ENCODE peak calls at places on chromosome 5, in eight cellular contexts. O, X, Y, I, D, Q, F and A are unnamed samples. For H3K4me1, the result is how much of the 10 kb centered on the place peaks cover.

GRCh38 chr5:102666164-102666951 is 88.7 kb upstream of the PAM start:
- DNase-seq in Q (peak), F (no peak), Y (peak), X (peak), O (no peak), D (peak), I (peak), A (peak)

GRCh38 chr5:77995793-77996409 is 219.8 kb upstream of the TBCA start:
- DNase-seq in D (no peak), O (no peak), Q (no peak), F (no peak), X (no peak), Y (no peak), I (no peak), A (no peak)

GRCh38 chr5:159096555-159097460 is 2.9 kb downstream of the EBF1 start:
- DNase-seq in D (no peak), O (no peak), I (peak), X (peak), Q (no peak), F (peak), Y (no peak), A (no peak)

GRCh38 chr5:56148453-56148971 is 84.6 kb downstream of the ANKRD55 start:
- DNase-seq in Y (no peak), O (no peak), X (no peak), Q (no peak), D (peak), I (no peak), F (no peak), A (no peak)

GRCh38 chr5:172504736-172505402 is 50.5 kb upstream of the SH3PXD2B start:
- DNase-seq in Q (no peak), D (no peak), Y (no peak), F (no peak), O (peak), X (no peak), I (no peak), A (no peak)

GRCh38 chr5:105836263-105836662 is 1834.5 kb downstream of the EFNA5 start:
- DNase-seq in O (no peak), Y (no peak), X (no peak), I (no peak), Q (peak), F (no peak), D (no peak), A (peak)

GRCh38 chr5:74851026-74851425 is 15.2 kb downstream of the FAM169A start:
- DNase-seq in Y (no peak), Q (no peak), F (no peak), I (no peak), D (no peak), O (no peak), X (no peak), A (no peak)

GRCh38 chr5:80761176-80761575 is 106.4 kb upstream of the DHFR start:
- DNase-seq in Y (peak), Q (no peak), O (no peak), F (no peak), D (no peak), X (peak), I (peak), A (no peak)

GRCh38 chr5:168093200-168093930 is 198.1 kb upstream of the WWC1 start:
- DNase-seq in O (no peak), Y (no peak), D (no peak), F (no peak), X (no peak), I (no peak), Q (peak), A (peak)

GRCh38 chr5:134594797-134595457 is 37.7 kb downstream of the SAR1B start:
- DNase-seq in Q (no peak), I (no peak), D (no peak), O (peak), X (no peak), F (no peak), Y (no peak), A (no peak)

DNA sequence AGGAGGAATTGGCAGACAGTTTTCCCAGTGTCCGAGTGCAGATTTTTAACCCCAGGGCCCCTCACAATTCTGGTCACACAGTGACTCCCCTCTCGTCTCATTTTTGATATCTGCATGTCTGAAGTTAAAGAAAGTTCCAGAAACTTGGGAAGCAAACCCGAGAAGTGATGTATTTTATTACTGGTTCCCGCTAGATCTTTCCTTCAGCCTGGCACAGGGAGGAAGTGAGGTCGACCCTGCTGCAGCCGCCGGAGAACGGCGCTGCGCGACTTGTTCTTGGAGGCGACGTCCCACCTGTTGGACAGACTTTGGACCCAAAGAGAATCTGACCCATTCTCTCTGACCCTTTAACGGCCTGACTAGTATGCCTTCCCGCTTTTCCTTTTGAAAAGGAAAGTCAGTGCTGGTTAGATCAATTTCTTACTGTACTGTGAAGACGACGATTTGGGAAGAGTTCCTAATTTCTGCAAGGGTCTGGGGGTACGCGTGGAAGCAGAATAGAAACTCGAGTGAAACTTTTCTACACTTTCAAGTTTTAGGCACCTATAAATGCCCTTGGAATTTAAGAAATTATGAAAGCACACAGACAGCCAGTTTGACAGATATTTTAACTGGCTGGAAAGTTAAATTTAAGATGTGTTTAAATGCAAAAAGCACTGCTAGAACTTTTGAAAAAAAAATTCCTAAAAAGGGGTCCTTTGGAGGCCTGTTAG is 748 bp downstream of the OTULIN start:
- DNase-seq in I (peak), O (peak), F (peak), Y (peak), X (peak), Q (peak), D (peak), A (peak)
- H3K9ac ChIP-seq in I (peak), O (peak), F (peak), Y (peak), X (peak), Q (peak), D (peak), A (peak)

GRCh38 chr5:8710426-8710930 is 835.4 kb downstream of the SEMA5A start:
- DNase-seq in O (no peak), I (no peak), Q (no peak), D (no peak), F (no peak), Y (no peak), X (no peak), A (peak)
- H3K4me1 ChIP-seq in O (under half), I (under half), Q (under half), D (under half), F (under half), Y (under half), X (under half), A (under half)

GRCh38 chr5:154610321-154611154 is 132.5 kb upstream of the HAND1 start:
- DNase-seq in F (peak), I (peak), Y (peak), O (peak), Q (peak), X (peak), D (peak), A (peak)
- H3K4me3 ChIP-seq in F (no peak), I (no peak), Y (peak), O (peak), Q (peak), X (peak), D (peak), A (peak)

GRCh38 chr5:132628814-132629213 is 29.2 kb upstream of the IL13 start:
- DNase-seq in F (no peak), Y (no peak), X (no peak), Q (no peak), O (no peak), I (no peak), D (no peak), A (no peak)

GRCh38 chr5:132627470-132627869 is 30.5 kb upstream of the IL13 start:
- DNase-seq in O (no peak), X (no peak), F (no peak), Q (no peak), D (no peak), Y (no peak), I (no peak), A (no peak)

GRCh38 chr5:132629230-132629944 is 28.6 kb upstream of the IL13 start:
- DNase-seq in D (no peak), X (no peak), F (no peak), I (no peak), Y (no peak), Q (no peak), O (no peak), A (no peak)
- H3K9ac ChIP-seq in D (no peak), X (no peak), F (no peak), I (no peak), Y (no peak), Q (no peak), O (no peak), A (no peak)

GRCh38 chr5:148827723-148828122 is 1.3 kb downstream of the ADRB2 start:
- DNase-seq in F (peak), Q (no peak), Y (peak), X (no peak), O (no peak), D (peak), I (no peak), A (no peak)
- H3K4me1 ChIP-seq in F (half or more), Q (under half), Y (half or more), X (under half), O (under half), D (under half), I (under half), A (under half)

GRCh38 chr5:177366528-177367322 is 9.0 kb downstream of the RGS14 start:
- DNase-seq in Q (peak), F (peak), I (peak), Y (no peak), O (peak), D (peak), X (peak), A (peak)
- H3K4me3 ChIP-seq in Q (peak), F (no peak), I (peak), Y (no peak), O (peak), D (peak), X (peak), A (peak)